ENCODE peak calls at places on chromosomes 1 and 21, in five cellular contexts. V is nephron progenitor cell, I is heart left ventricle, P is psoas muscle, W is B cell. H is an unnamed sample.

GRCh38 chr1:246703581-246703980 is 20.6 kb upstream of the SCCPDH start:
- DNase-seq in V (no peak), I (no peak), P (no peak), W (no peak), H (no peak)

GRCh38 chr21:38401527-38401926 is 96.8 kb downstream of the ERG start:
- DNase-seq in V (no peak), I (no peak), P (no peak), W (no peak), H (no peak)

GRCh38 chr1:229843627-229844238 is 217.7 kb downstream of the URB2 start:
- DNase-seq in V (no peak), I (peak), P (peak), W (no peak), H (no peak)

GRCh38 chr1:107454786-107455185 is 313.9 kb downstream of the NTNG1 start:
- DNase-seq in V (no peak), I (no peak), P (no peak), W (no peak), H (no peak)

GRCh38 chr21:19523731-19524130 is 1120.1 kb upstream of the TMPRSS15 start:
- DNase-seq in V (no peak), I (no peak), P (no peak), W (no peak), H (no peak)

GRCh38 chr1:229224308-229224707 is 46.6 kb upstream of the RAB4A start:
- DNase-seq in V (no peak), I (no peak), P (no peak), W (no peak), H (no peak)

GRCh38 chr1:151984313-151984956 is 9.2 kb downstream of the S100A10 start:
- DNase-seq in V (no peak), I (no peak), P (no peak), W (no peak), H (peak)

GRCh38 chr1:32334864-32335618 is 992 bp downstream of the MARCKSL1 start:
- DNase-seq in V (peak), I (peak), P (peak), W (peak), H (peak)

GRCh38 chr1:24903955-24904730 is 25.9 kb downstream of the RUNX3 start:
- DNase-seq in V (no peak), I (no peak), P (no peak), W (no peak), H (peak)

GRCh38 chr1:206465951-206466350 is 4.3 kb upstream of the IKBKE start:
- DNase-seq in V (no peak), I (no peak), P (no peak), W (no peak), H (peak)

GRCh38 chr1:47478090-47478489 is 40.2 kb downstream of the FOXD2 start:
- DNase-seq in V (peak), I (no peak), P (no peak), W (no peak), H (no peak)

GRCh38 chr1:34923490-34923889 is 6.0 kb downstream of the DLGAP3 start:
- DNase-seq in V (no peak), I (no peak), P (no peak), W (no peak), H (no peak)

GRCh38 chr1:159916240-159917051 is 8.9 kb downstream of the TAGLN2 start:
- DNase-seq in V (no peak), I (no peak), P (no peak), W (no peak), H (no peak)

GRCh38 chr21:36643374-36644250 is 55.3 kb upstream of the SIM2 start:
- DNase-seq in V (no peak), I (no peak), P (no peak), W (no peak), H (no peak)

GRCh38 chr1:59709333-59709732 is 105.4 kb upstream of the HOOK1 start:
- DNase-seq in V (no peak), I (no peak), P (no peak), W (no peak), H (no peak)

GRCh38 chr1:202164271-202165037 is 4.1 kb upstream of the PTPN7 start:
- DNase-seq in V (no peak), I (no peak), P (no peak), W (peak), H (peak)

GRCh38 chr1:108082006-108082405 is 117.0 kb upstream of the VAV3 start:
- DNase-seq in V (no peak), I (peak), P (peak), W (no peak), H (no peak)

GRCh38 chr1:112904071-112904830 is 51.7 kb downstream of the SLC16A1 start:
- DNase-seq in V (no peak), I (no peak), P (no peak), W (no peak), H (no peak)

GRCh38 chr1:116556289-116557006 is 14.4 kb downstream of the CD58 start:
- DNase-seq in V (no peak), I (peak), P (peak), W (peak), H (no peak)

GRCh38 chr1:150162862-150163706 is 13.4 kb downstream of the PLEKHO1 start:
- DNase-seq in V (peak), I (peak), P (peak), W (no peak), H (peak)

GRCh38 chr1:56123421-56123820 is 455.9 kb downstream of the PLPP3 start:
- DNase-seq in V (no peak), I (no peak), P (no peak), W (no peak), H (no peak)

GRCh38 chr21:44749759-44750674 is 38.6 kb upstream of the TSPEAR start:
- DNase-seq in V (no peak), I (no peak), P (no peak), W (no peak), H (no peak)

GRCh38 chr1:166017395-166017794 is 149.4 kb downstream of the FAM78B start:
- DNase-seq in V (peak), I (no peak), P (no peak), W (no peak), H (no peak)

GRCh38 chr1:53869454-53870117 is 20.0 kb downstream of the YIPF1 start:
- DNase-seq in V (no peak), I (no peak), P (no peak), W (peak), H (no peak)

GRCh38 chr1:109959974-109960744 is 24.4 kb upstream of the AHCYL1 start:
- DNase-seq in V (peak), I (no peak), P (no peak), W (no peak), H (no peak)

GRCh38 chr1:89780721-89781120 is 40.1 kb upstream of the LRRC8D start:
- DNase-seq in V (no peak), I (no peak), P (no peak), W (no peak), H (peak)

GRCh38 chr1:25562101-25562927 is 18.9 kb downstream of the LDLRAP1 start:
- DNase-seq in V (no peak), I (no peak), P (no peak), W (peak), H (peak)

GRCh38 chr1:53460666-53461328 is 1.6 kb downstream of the DMRTB1 start:
- DNase-seq in V (peak), I (no peak), P (no peak), W (no peak), H (peak)

GRCh38 chr1:168520052-168520751 is 23.6 kb downstream of the XCL2 start:
- DNase-seq in V (no peak), I (no peak), P (no peak), W (no peak), H (peak)

GRCh38 chr1:27133990-27134389 is 20.9 kb downstream of the SLC9A1 start:
- DNase-seq in V (no peak), I (no peak), P (no peak), W (no peak), H (peak)

GRCh38 chr21:44377201-44377921 is 23.9 kb downstream of the TRPM2 start:
- DNase-seq in V (no peak), I (no peak), P (no peak), W (no peak), H (peak)

GRCh38 chr1:99326215-99326949 is 62.1 kb downstream of the PLPPR4 start:
- DNase-seq in V (no peak), I (no peak), P (no peak), W (no peak), H (no peak)

GRCh38 chr1:7224644-7225043 is 439.4 kb downstream of the CAMTA1 start:
- DNase-seq in V (no peak), I (peak), P (no peak), W (no peak), H (no peak)
- TF ChIP-seq CTCF in V (no peak), I (peak), P (peak), W (no peak), H (no peak)

DNA sequence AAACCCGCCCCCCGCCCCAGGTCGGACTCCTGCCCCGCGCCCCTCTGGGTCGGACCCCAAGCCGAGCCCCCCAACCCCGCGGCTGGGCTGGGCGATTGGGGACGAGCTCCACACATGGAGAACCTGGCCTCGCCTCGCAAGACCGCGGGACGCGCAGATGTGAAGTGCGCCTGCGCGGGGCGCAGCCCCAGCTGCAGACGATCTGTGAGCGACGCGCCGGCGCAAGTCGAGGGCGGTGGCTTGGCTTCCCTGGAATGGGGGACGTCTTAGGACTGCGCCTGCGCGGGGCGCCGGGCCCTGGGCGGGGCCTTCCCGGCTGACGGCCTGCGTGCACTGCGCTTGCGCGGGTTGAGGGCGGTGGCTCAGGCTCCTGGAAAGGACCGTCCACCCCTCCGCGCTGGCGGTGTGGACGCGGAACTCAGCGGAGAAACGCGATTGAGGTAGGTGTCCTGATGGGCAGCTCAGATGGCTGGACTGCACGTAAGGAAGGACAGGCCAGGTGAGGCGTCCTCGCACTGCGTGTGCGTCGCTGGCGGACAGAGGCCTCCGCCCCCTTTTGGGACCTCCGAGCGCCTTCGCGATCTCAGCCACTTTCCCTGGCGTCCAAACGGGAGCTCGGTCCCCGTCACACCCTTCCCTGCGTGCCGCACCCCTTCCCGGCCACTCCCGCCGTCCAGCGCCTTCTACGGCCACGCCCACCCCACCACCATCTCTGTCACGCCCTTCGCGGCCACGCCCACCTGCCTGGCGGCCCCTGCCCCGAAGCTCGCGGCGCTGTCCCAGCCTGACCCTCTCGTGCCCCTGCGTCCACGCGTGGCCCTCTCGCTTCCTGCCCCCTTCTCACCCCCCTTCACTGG is at the start of gene PRMT2:
- DNase-seq in V (peak), I (peak), P (peak), W (peak), H (peak)
- TF ChIP-seq CTCF in V (no peak), I (no peak), P (no peak), W (no peak), H (no peak)

GRCh38 chr1:43238104-43238503 is 31.7 kb upstream of the TMEM125 start:
- DNase-seq in V (peak), I (peak), P (peak), W (no peak), H (peak)
- TF ChIP-seq CTCF in V (peak), I (peak), P (peak), W (no peak), H (peak)

GRCh38 chr1:232627645-232628334 is 2.1 kb downstream of the SIPA1L2 start:
- DNase-seq in V (no peak), I (no peak), P (no peak), W (no peak), H (no peak)
- TF ChIP-seq CTCF in V (peak), I (peak), P (peak), W (peak), H (no peak)

DNA sequence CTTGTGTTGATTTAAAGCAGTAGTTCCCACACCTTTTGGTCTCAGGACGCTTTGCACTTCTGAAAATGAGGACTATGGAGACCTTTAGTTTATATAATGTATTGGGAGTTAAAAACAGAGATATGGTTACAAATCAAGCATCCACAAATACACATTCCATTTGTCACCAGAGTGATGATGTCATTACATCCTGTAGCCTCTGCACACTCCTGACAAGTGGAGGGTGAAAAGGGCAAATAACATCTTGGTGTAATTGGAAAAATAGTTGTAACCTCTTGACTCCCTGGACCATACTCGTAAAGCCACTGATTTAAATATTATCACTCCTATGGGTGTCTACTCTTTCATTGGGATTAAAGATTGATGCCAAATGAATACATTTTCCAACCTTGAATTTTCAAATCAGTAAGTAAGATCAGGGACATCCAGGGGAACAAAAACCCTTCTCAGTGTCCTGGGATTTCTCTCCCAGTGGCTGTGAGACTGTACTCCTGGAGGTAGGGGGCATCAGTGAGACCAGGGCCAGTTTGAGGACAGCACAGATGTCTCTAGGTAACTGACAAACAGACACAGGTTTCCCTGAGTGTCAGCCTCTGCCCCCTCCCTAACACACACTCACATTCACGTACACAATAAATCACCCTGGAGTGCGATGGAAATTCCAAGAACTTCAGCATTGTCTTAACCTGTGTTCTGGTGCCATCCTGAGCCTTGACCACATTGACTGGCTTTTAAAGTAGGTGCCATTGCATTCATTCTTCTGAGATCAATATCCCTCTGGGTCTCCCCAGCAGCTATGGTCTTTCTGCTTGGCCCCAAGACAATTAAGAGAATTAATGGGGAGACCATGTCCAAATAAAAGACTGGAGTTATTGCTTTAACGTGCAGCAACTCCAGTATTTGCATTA is 63.0 kb downstream of the NR5A2 start:
- DNase-seq in V (no peak), I (no peak), P (no peak), W (no peak), H (no peak)
- TF ChIP-seq CTCF in V (peak), I (no peak), P (no peak), W (peak), H (peak)

DNA sequence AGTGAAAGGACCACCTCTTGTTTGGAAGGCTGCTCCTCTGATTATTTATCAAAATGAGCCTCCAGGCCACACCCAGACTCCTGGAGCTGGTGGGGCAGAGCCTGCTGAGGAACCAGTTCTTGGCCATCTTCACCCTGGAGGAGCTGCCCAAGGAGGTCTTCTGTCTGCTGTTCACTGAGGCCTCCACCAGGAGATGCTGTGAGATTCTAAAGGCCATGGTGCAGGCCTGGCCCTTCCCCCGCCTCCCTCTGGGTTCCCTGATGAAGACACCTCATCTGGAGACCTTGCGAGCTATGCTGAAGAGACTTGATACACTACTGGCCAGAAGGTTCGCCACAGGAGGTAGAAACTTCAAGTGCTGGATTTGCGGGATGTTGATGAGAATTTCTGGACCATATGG is 61.7 kb upstream of the GJA8 start:
- DNase-seq in V (no peak), I (no peak), P (no peak), W (no peak), H (peak)
- TF ChIP-seq CTCF in V (no peak), I (no peak), P (no peak), W (no peak), H (no peak)

H was measured in GM13976.